ENCODE peak calls at places on chromosomes 16 and 17, in nine cellular contexts. D is CD8-positive, alpha-beta T cell; K is mammary epithelial cell; X is lung; P is cardiac muscle cell; F is prostate gland; T is endothelial cell of umbilical vein; Q is body of pancreas; V is adrenal gland. M is an unnamed sample.

GRCh38 chr16:75116081-75116910 is at the start of gene LDHD:
- DNase-seq in D (no peak), K (peak), X (peak), P (peak), F (peak), T (peak), Q (peak), V (peak), M (peak)

GRCh38 chr16:89637379-89637778 is 20.1 kb downstream of the CHMP1A start:
- DNase-seq in D (no peak), K (no peak), X (no peak), P (no peak), F (no peak), T (no peak), Q (no peak), V (no peak), M (no peak)

GRCh38 chr16:14283786-14284185 is 212.7 kb downstream of the MRTFB start:
- DNase-seq in D (no peak), K (no peak), X (no peak), P (no peak), F (no peak), T (no peak), Q (no peak), V (no peak), M (no peak)

GRCh38 chr17:54992797-54993639 is 24.5 kb downstream of the STXBP4 start:
- DNase-seq in D (no peak), K (peak), X (no peak), P (peak), F (peak), T (peak), Q (no peak), V (no peak), M (peak)

GRCh38 chr17:7651097-7651958 is 602 bp downstream of the ATP1B2 start:
- DNase-seq in D (no peak), K (no peak), X (no peak), P (peak), F (no peak), T (no peak), Q (no peak), V (peak), M (no peak)

GRCh38 chr17:77451894-77452852 is 311.4 kb downstream of the SEC14L1 start:
- DNase-seq in D (no peak), K (peak), X (no peak), P (peak), F (peak), T (peak), Q (peak), V (peak), M (peak)

GRCh38 chr17:80795737-80796136 is 195.9 kb upstream of the CHMP6 start:
- DNase-seq in D (no peak), K (no peak), X (peak), P (peak), F (no peak), T (no peak), Q (peak), V (peak), M (no peak)

GRCh38 chr17:82332669-82333278 is 792 bp downstream of the SECTM1 start:
- DNase-seq in D (no peak), K (peak), X (peak), P (no peak), F (no peak), T (peak), Q (peak), V (peak), M (peak)

GRCh38 chr17:72494576-72494975 is 373.8 kb downstream of the SOX9 start:
- DNase-seq in D (no peak), K (no peak), X (no peak), P (no peak), F (no peak), T (no peak), Q (no peak), V (no peak), M (no peak)

GRCh38 chr17:43416998-43417891 is 18.5 kb downstream of the ARL4D start:
- DNase-seq in D (no peak), K (peak), X (peak), P (peak), F (peak), T (no peak), Q (no peak), V (no peak), M (peak)

GRCh38 chr16:35363510-35363909 is 1904.1 kb downstream of the TP53TG3F start:
- DNase-seq in D (no peak), K (no peak), X (no peak), P (no peak), F (no peak), T (no peak), Q (no peak), V (no peak), M (no peak)

GRCh38 chr16:69453936-69454335 is 29.5 kb downstream of the CYB5B start:
- DNase-seq in D (no peak), K (no peak), X (no peak), P (no peak), F (no peak), T (no peak), Q (no peak), V (no peak), M (no peak)

GRCh38 chr16:30875881-30876791 is 17.7 kb downstream of the BCL7C start:
- DNase-seq in D (no peak), K (no peak), X (no peak), P (peak), F (no peak), T (no peak), Q (no peak), V (peak), M (no peak)

GRCh38 chr17:2024572-2025219 is 438 bp downstream of the RTN4RL1 start:
- DNase-seq in D (no peak), K (peak), X (no peak), P (no peak), F (no peak), T (no peak), Q (no peak), V (no peak), M (no peak)

GRCh38 chr17:58224315-58224714 is 5.3 kb upstream of the MKS1 start:
- DNase-seq in D (no peak), K (peak), X (no peak), P (no peak), F (no peak), T (peak), Q (no peak), V (no peak), M (peak)

GRCh38 chr16:19105891-19106624 is 7.7 kb upstream of the ITPRIPL2 start:
- DNase-seq in D (no peak), K (no peak), X (no peak), P (no peak), F (no peak), T (no peak), Q (no peak), V (no peak), M (no peak)

GRCh38 chr17:73342057-73342522 is 30.3 kb upstream of the CDC42EP4 start:
- DNase-seq in D (no peak), K (peak), X (peak), P (peak), F (peak), T (peak), Q (peak), V (peak), M (peak)

GRCh38 chr17:82008258-82008940 is 14.3 kb downstream of the CENPX start:
- DNase-seq in D (no peak), K (no peak), X (no peak), P (no peak), F (no peak), T (no peak), Q (no peak), V (no peak), M (no peak)

GRCh38 chr16:84105286-84105815 is 11.4 kb downstream of the MBTPS1 start:
- DNase-seq in D (no peak), K (no peak), X (no peak), P (no peak), F (no peak), T (no peak), Q (no peak), V (no peak), M (no peak)

GRCh38 chr16:20812510-20812909 is 6.2 kb downstream of the REXO5 start:
- DNase-seq in D (no peak), K (no peak), X (no peak), P (no peak), F (no peak), T (no peak), Q (no peak), V (no peak), M (no peak)

GRCh38 chr16:28107232-28107631 is 43.7 kb upstream of the GSG1L start:
- DNase-seq in D (no peak), K (peak), X (no peak), P (no peak), F (no peak), T (no peak), Q (no peak), V (no peak), M (no peak)

GRCh38 chr16:1470543-1471251 is 4.1 kb downstream of the CLCN7 start:
- DNase-seq in D (no peak), K (peak), X (peak), P (no peak), F (no peak), T (peak), Q (no peak), V (peak), M (no peak)

DNA sequence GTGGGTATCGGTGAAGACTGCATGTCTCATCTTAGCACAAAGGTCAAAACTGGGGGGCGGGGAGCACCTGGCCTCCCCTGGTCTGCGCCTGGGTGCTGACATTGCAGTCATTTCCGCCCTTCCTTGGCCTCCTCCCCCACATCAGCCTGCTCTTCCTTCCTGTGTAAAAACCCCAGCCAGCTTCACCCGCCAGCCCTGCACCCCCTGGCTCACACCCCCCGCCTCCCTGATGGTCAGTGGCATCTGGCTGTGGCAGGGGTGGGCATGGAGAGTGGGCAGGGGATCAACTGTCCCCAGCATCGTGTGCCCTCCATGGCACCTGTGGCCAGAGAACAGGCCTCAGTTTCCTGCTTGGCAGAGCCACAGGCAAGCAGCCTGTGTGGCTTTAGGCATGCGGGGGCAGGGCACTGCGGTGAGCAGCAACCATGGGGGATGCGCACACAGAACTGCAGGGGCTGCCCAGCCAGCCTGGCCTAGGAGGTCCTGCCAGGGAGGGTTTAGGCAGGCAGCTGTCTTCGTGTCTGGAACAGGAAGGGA is 26.5 kb upstream of the LASP1NB start:
- DNase-seq in D (peak), K (no peak), X (peak), P (no peak), F (no peak), T (peak), Q (no peak), V (no peak), M (no peak)
- H3K27ac ChIP-seq in D (peak), K (no peak), X (peak), P (peak), F (no peak), T (peak), Q (no peak), V (no peak), M (peak)

GRCh38 chr17:33200116-33200515 is 93.0 kb downstream of the ASIC2 start:
- DNase-seq in D (no peak), K (peak), X (no peak), P (no peak), F (no peak), T (no peak), Q (no peak), V (no peak), M (peak)
- TF ChIP-seq CTCF in D (no peak), K (no peak), X (no peak), P (no peak), F (no peak), T (no peak), Q (no peak), V (no peak), M (no peak)

GRCh38 chr16:16032271-16032979 is 83.0 kb downstream of the ABCC1 start:
- DNase-seq in D (no peak), K (no peak), X (no peak), P (no peak), F (no peak), T (no peak), Q (no peak), V (no peak), M (no peak)

GRCh38 chr16:16030449-16030848 is 81.0 kb downstream of the ABCC1 start:
- DNase-seq in D (no peak), K (no peak), X (peak), P (no peak), F (peak), T (no peak), Q (no peak), V (no peak), M (no peak)

GRCh38 chr16:16031401-16031800 is 82.0 kb downstream of the ABCC1 start:
- DNase-seq in D (no peak), K (no peak), X (no peak), P (no peak), F (no peak), T (no peak), Q (no peak), V (no peak), M (no peak)

GRCh38 chr16:16036359-16036792 is 87.0 kb downstream of the ABCC1 start:
- DNase-seq in D (no peak), K (no peak), X (peak), P (no peak), F (no peak), T (no peak), Q (no peak), V (no peak), M (no peak)

DNA sequence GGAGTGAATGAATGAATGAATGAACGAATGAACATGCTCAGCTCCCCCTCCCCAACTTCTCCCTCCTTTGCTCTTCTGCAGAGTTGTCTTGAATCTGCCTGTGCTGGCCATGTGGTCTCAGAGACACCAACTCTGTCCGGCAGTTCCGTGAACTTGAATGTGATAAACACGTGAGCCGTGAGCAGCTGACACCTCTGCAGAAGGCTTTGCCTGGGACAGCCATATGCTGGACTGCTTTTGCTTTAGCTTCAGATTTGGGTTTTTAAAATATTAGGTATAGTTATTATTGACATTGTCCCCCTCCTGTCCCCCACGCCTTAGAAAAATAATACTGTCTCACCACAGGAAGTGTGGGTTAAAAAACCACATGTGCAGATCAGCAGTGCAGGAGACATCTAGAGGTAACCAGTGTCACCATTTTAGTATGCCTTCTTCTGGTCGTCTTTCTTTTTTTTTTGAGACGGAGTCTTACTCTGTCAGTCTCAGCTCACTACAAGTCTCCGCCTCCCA is 83.8 kb downstream of the ABCC1 start:
- DNase-seq in D (peak), K (no peak), X (no peak), P (no peak), F (no peak), T (no peak), Q (no peak), V (no peak), M (no peak)
- H3K27ac ChIP-seq in D (no peak), K (no peak), X (no peak), P (no peak), F (no peak), T (no peak), Q (no peak), V (no peak), M (peak)

GRCh38 chr17:28071179-28071578 is 28.7 kb downstream of the NLK start:
- DNase-seq in D (no peak), K (no peak), X (no peak), P (no peak), F (no peak), T (no peak), Q (no peak), V (no peak), M (no peak)

GRCh38 chr17:28065706-28066105 is 23.2 kb downstream of the NLK start:
- DNase-seq in D (no peak), K (no peak), X (no peak), P (no peak), F (no peak), T (peak), Q (no peak), V (no peak), M (no peak)
- TF ChIP-seq CTCF in D (no peak), K (no peak), X (no peak), P (no peak), F (no peak), T (no peak), Q (no peak), V (no peak), M (no peak)

GRCh38 chr16:12314786-12315185 is 338.3 kb downstream of the SNX29 start:
- DNase-seq in D (no peak), K (peak), X (no peak), P (no peak), F (no peak), T (no peak), Q (no peak), V (no peak), M (no peak)
- H3K27ac ChIP-seq in D (no peak), K (no peak), X (no peak), P (no peak), F (no peak), T (no peak), Q (no peak), V (no peak), M (no peak)

M was measured in RWPE1.